ENCODE peak calls at places on chromosomes 12 and 14, in four cellular contexts. N is tibial nerve, P is heart left ventricle, Q is tibial artery. C is an unnamed sample.

GRCh38 chr14:54708982-54709381 is 142.1 kb downstream of the SAMD4A start:
- DNase-seq in P (no peak), N (no peak), Q (no peak), C (no peak)

GRCh38 chr14:100889641-100890040 is 13.9 kb downstream of the RTL1 start:
- DNase-seq in N (no peak), Q (no peak), P (no peak), C (no peak)

GRCh38 chr12:24551368-24551767 is 397.5 kb downstream of the BCAT1 start:
- DNase-seq in P (no peak), Q (no peak), N (no peak), C (no peak)

GRCh38 chr12:47786662-47786974 is 13.6 kb downstream of the SLC48A1 start:
- DNase-seq in P (no peak), N (no peak), Q (no peak), C (no peak)

GRCh38 chr12:52349196-52349595 is 18.1 kb downstream of the KRT85 start:
- DNase-seq in P (no peak), N (no peak), Q (no peak), C (peak; percentile 61)

GRCh38 chr12:87847147-87847546 is 182.1 kb downstream of the C12orf50 start:
- DNase-seq in P (no peak), N (no peak), Q (no peak), C (no peak)

GRCh38 chr14:34329281-34329680 is 132.8 kb downstream of the SPTSSA start:
- DNase-seq in N (no peak), Q (no peak), P (no peak), C (no peak)

GRCh38 chr14:103527408-103528157 is 1.4 kb upstream of the TRMT61A start:
- DNase-seq in N (no peak), P (no peak), Q (no peak), C (peak; percentile 42)

GRCh38 chr14:30210630-30211029 is 283.0 kb upstream of the PRKD1 start:
- DNase-seq in N (no peak), P (no peak), Q (no peak), C (peak; percentile 21)

GRCh38 chr14:68598621-68599447 is 194.0 kb downstream of the ZFP36L1 start:
- DNase-seq in N (peak; percentile 56), P (peak; percentile 72), Q (peak; percentile 86), C (peak; percentile 57)

GRCh38 chr12:62839869-62840268 is 95.1 kb downstream of the PPM1H start:
- DNase-seq in N (no peak), Q (no peak), P (no peak), C (no peak)

GRCh38 chr14:94132285-94132887 is 3.0 kb upstream of the IFI27L2 start:
- DNase-seq in P (no peak), Q (peak; percentile 38), N (no peak), C (peak; percentile 65)

GRCh38 chr12:70994217-70994788 is 73.8 kb upstream of the PTPRR start:
- DNase-seq in Q (no peak), P (no peak), N (no peak), C (no peak)

GRCh38 chr14:97057238-97057637 is 260.1 kb downstream of the VRK1 start:
- DNase-seq in P (no peak), N (no peak), Q (no peak), C (no peak)

GRCh38 chr12:5716221-5716620 is 228.8 kb downstream of the ANO2 start:
- DNase-seq in Q (peak; percentile 23), P (no peak), N (no peak), C (no peak)

GRCh38 chr12:22100952-22101748 is 55.1 kb downstream of the CMAS start:
- DNase-seq in P (peak; percentile 26), N (no peak), Q (peak; percentile 60), C (peak; percentile 37)

GRCh38 chr14:101634453-101635237 is 73.3 kb downstream of the DIO3 start:
- DNase-seq in P (no peak), N (no peak), Q (no peak), C (no peak)

GRCh38 chr12:130700492-130701401 is 15.4 kb downstream of the RIMBP2 start:
- DNase-seq in Q (no peak), N (no peak), P (no peak), C (no peak)

GRCh38 chr14:34770901-34771300 is 56.5 kb upstream of the CFL2 start:
- DNase-seq in P (no peak), N (no peak), Q (no peak), C (no peak)

GRCh38 chr14:103334644-103335603 is 887 bp downstream of the EIF5 start:
- DNase-seq in Q (peak; percentile 64), N (peak; percentile 33), P (peak; percentile 76), C (no peak)

GRCh38 chr14:34252227-34252626 is 209.8 kb downstream of the SPTSSA start:
- DNase-seq in Q (no peak), P (no peak), N (no peak), C (no peak)

GRCh38 chr12:123055281-123055766 is 74.8 kb downstream of the ARL6IP4 start:
- DNase-seq in Q (no peak), P (no peak), N (no peak), C (no peak)

GRCh38 chr14:106372870-106373657 is 846.7 kb downstream of the TMEM121 start:
- DNase-seq in Q (no peak), P (no peak), N (no peak), C (no peak)

GRCh38 chr12:116490481-116490880 is 68.7 kb upstream of the MAP1LC3B2 start:
- DNase-seq in Q (no peak), N (no peak), P (no peak), C (no peak)

GRCh38 chr14:24695265-24696241 is 61.6 kb upstream of the GZMB start:
- DNase-seq in Q (no peak), P (no peak), N (no peak), C (no peak)

GRCh38 chr14:20428010-20428365 is 8.0 kb downstream of the KLHL33 start:
- DNase-seq in N (no peak), Q (no peak), P (no peak), C (no peak)

GRCh38 chr12:53102883-53103807 is at the start of gene SOAT2:
- DNase-seq in Q (no peak), P (no peak), N (no peak), C (no peak)

GRCh38 chr12:124568431-124569374 is 1.3 kb upstream of the NCOR2 start:
- DNase-seq in P (peak; percentile 87), Q (peak; percentile 86), N (peak; percentile 67), C (no peak)

DNA sequence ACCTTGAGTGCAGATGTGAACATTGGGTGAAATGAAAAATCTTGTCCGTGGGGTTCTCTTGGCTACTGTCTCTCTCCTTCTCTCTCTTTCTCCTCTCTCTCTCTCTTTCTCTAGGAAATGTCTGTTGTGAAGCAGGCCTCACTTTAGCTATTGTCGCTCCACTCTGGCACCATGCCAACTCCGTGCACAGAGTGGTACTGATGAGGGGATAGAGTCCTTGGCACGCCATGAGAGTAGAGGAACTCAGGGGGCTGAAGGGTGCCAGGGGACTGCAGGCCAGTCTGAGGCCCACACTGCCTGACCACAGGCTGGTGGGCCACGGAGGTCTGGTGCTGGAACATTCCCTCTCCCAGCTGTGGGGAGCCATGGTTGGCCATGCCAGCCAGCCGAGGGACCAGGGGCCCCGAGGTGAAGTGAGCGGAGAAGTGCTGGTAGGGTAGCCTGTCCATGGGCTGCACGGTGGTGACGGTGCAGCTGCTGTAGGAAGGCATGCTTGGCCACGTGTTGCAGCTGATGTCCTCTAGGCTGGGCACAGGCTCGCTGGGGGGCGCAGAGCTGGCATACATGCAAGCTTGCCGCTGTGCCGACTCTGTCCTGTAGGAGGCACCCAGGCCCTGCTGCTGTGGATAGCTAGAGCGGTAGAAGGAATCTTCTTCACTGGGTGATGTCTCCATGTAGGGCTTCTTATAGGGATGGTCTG is 50.4 kb downstream of the TBX5 start:
- DNase-seq in Q (no peak), P (peak; percentile 33), N (no peak), C (no peak)
- H3K4me1 ChIP-seq in Q (no peaks in the 10 kb centered on the region), P (peaks cover 8% of the 10 kb centered on the region), N (no peaks in the 10 kb centered on the region), C (no peaks in the 10 kb centered on the region)

GRCh38 chr14:45247427-45247826 is 5.6 kb downstream of the MIS18BP1 start:
- DNase-seq in P (no peak), N (no peak), Q (no peak), C (no peak)
- H3K27ac ChIP-seq in P (no peak overlapping the region), N (no peak overlapping the region), Q (no peak overlapping the region), C (no peak overlapping the region)

DNA sequence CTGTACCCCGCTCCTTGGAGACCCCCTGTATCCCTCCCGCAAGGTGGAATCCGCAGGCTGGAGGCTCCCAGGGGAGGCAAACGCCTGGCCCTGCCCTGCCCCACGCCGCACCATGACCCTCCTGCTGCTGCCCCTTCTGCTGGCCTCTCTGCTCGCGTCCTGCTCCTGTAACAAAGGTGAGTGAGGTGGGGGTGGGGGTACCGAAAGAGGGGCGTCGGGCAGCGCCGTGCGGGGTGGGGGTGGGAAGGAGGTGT is 293 bp downstream of the CLSTN3 start:
- DNase-seq in Q (no peak), P (no peak), N (no peak), C (no peak)
- TF ChIP-seq CTCF in Q (no peak), P (no peak), N (no peak), C (no peak)

DNA sequence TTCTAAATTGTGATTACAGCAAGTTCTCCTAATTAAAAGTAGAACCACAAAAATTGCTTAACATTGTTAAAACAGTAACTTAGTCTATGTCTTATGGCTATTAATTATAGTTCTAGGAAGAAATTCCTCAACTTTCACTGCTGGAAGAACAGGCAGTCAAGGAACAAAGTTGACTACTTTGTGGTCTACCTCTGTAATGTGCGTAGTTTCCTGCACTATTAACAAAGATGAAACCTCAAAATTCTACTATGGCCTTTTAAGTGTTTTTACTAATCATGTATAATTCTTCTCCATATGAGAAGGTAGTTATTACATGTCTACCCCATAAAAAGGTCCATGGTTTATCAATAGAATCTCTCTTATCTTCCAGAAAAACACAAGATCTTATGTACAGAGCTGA is 7.6 kb downstream of the RASSF9 start:
- DNase-seq in Q (no peak), N (no peak), P (no peak), C (no peak)
- H3K4me1 ChIP-seq in Q (peaks cover 7% of the 10 kb centered on the region), N (no peaks in the 10 kb centered on the region), P (peaks cover 15% of the 10 kb centered on the region), C (peaks cover 55% of the 10 kb centered on the region)

GRCh38 chr14:71137536-71138235 is 230.4 kb downstream of the PCNX1 start:
- DNase-seq in Q (no peak), P (no peak), N (no peak), C (no peak)
- H3K27ac ChIP-seq in Q (no peak overlapping the region), P (no peak overlapping the region), N (no peak overlapping the region), C (no peak overlapping the region)

GRCh38 chr14:91387135-91387849 is 30.3 kb downstream of the CCDC88C start:
- DNase-seq in Q (no peak), N (no peak), P (no peak), C (peak; percentile 48)
- TF ChIP-seq CTCF in Q (no peak), N (no peak), P (no peak), C (peak; percentile 25)

GRCh38 chr12:6955462-6956331 is 4.5 kb downstream of the PTPN6 start:
- DNase-seq in Q (no peak), N (no peak), P (no peak), C (no peak)

GRCh38 chr12:6957741-6958608 is 6.8 kb downstream of the PTPN6 start:
- DNase-seq in P (no peak), N (no peak), Q (no peak), C (no peak)

GRCh38 chr12:6958609-6959375 is 7.6 kb downstream of the PTPN6 start:
- DNase-seq in P (peak; percentile 64), Q (no peak), N (no peak), C (no peak)

GRCh38 chr12:6956332-6956727 is 5.2 kb downstream of the PTPN6 start:
- DNase-seq in P (no peak), N (no peak), Q (no peak), C (no peak)

DNA sequence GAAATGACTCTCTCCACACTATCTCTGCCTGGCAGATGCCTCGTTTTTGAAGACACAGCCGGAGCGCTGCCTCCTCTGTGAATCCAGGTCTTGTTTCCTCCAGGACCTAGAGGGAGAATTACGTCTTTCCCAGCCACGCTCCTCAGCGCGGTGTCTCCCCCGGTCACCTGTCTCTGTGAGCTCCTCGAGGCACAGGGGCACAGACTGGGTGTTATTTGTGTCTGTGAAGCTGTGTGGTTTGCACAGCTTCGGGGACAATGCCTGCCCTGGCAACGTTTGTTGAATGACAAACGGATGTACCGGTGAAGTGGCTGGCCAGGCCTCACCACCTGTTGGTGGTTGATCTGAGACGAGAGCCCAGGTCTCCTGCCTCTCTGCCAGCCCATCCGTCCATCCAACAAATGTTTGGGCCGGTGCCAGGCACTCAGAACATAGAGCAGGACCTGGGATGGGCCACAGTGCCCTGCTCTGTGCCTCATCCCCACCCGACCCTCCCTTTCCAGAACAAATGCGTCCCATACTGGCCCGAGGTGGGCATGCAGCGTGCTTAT is 6.1 kb downstream of the PTPN6 start:
- DNase-seq in P (no peak), N (no peak), Q (no peak), C (no peak)
- H3K4me1 ChIP-seq in P (peaks cover 65% of the 10 kb centered on the region), N (peaks cover 73% of the 10 kb centered on the region), Q (peaks cover 18% of the 10 kb centered on the region), C (peaks cover 11% of the 10 kb centered on the region)